ENCODE peak calls at places on chromosomes 3 and 15, in seven cellular contexts. One of them, this sample, is unnamed.
A peak's percentile ranks its signal among the peaks of the same experiment; 100 is the strongest.

GRCh38 chr3:46538803-46539442 is 27.2 kb downstream of the LRRC2 start:
- DNase-seq in IMR-90: peak; percentile 83
- DNase-seq in H9: no peak
- DNase-seq in mesendoderm: peak; percentile 65
- DNase-seq in H1: no peak
- DNase-seq in trophoblast cell: no peak
- DNase-seq in mesenchymal stem cell: peak; percentile 53
- DNase-seq in this sample: no peak

GRCh38 chr3:56424885-56425284 is 43.4 kb downstream of the ERC2 start:
- DNase-seq in IMR-90: no peak
- DNase-seq in H9: no peak
- DNase-seq in mesendoderm: no peak
- DNase-seq in H1: no peak
- DNase-seq in trophoblast cell: no peak
- DNase-seq in mesenchymal stem cell: no peak
- DNase-seq in this sample: no peak

GRCh38 chr15:84034831-84035753 is 200.5 kb upstream of the GOLGA6L4 start:
- DNase-seq in IMR-90: peak; percentile 55
- DNase-seq in H9: peak; percentile 45
- DNase-seq in mesendoderm: peak; percentile 65
- DNase-seq in H1: no peak
- DNase-seq in trophoblast cell: peak; percentile 63
- DNase-seq in mesenchymal stem cell: peak; percentile 30
- DNase-seq in this sample: no peak

GRCh38 chr3:48232734-48233133 is 8.2 kb upstream of the ZNF589 start:
- DNase-seq in IMR-90: peak; percentile 50
- DNase-seq in H9: peak; percentile 89
- DNase-seq in mesendoderm: peak; percentile 80
- DNase-seq in H1: peak; percentile 72
- DNase-seq in trophoblast cell: peak; percentile 67
- DNase-seq in mesenchymal stem cell: peak; percentile 61
- DNase-seq in this sample: peak; percentile 51

GRCh38 chr15:57064033-57064432 is 145.6 kb downstream of the TCF12 start:
- DNase-seq in IMR-90: peak; percentile 33
- DNase-seq in H9: no peak
- DNase-seq in mesendoderm: no peak
- DNase-seq in H1: no peak
- DNase-seq in trophoblast cell: no peak
- DNase-seq in mesenchymal stem cell: no peak
- DNase-seq in this sample: no peak

GRCh38 chr3:42403737-42404136 is 6.7 kb downstream of the LYZL4 start:
- DNase-seq in IMR-90: no peak
- DNase-seq in H9: no peak
- DNase-seq in mesendoderm: no peak
- DNase-seq in H1: no peak
- DNase-seq in trophoblast cell: no peak
- DNase-seq in mesenchymal stem cell: no peak
- DNase-seq in this sample: no peak

GRCh38 chr3:134348524-134348923 is 25.7 kb downstream of the AMOTL2 start:
- DNase-seq in IMR-90: peak; percentile 80
- DNase-seq in H9: no peak
- DNase-seq in mesendoderm: peak; percentile 72
- DNase-seq in H1: no peak
- DNase-seq in trophoblast cell: peak; percentile 96
- DNase-seq in mesenchymal stem cell: peak; percentile 64
- DNase-seq in this sample: no peak

GRCh38 chr3:188729422-188729821 is 442.3 kb upstream of the TPRG1 start:
- DNase-seq in IMR-90: no peak
- DNase-seq in H9: no peak
- DNase-seq in mesendoderm: no peak
- DNase-seq in H1: no peak
- DNase-seq in trophoblast cell: no peak
- DNase-seq in mesenchymal stem cell: no peak
- DNase-seq in this sample: no peak

GRCh38 chr3:29410660-29411405 is 130.0 kb downstream of the RBMS3 start:
- DNase-seq in IMR-90: no peak
- DNase-seq in H9: no peak
- DNase-seq in mesendoderm: no peak
- DNase-seq in H1: no peak
- DNase-seq in trophoblast cell: no peak
- DNase-seq in mesenchymal stem cell: no peak
- DNase-seq in this sample: no peak

GRCh38 chr15:33963831-33964664 is 4.2 kb upstream of the CHRM5 start:
- DNase-seq in IMR-90: peak; percentile 37
- DNase-seq in H9: no peak
- DNase-seq in mesendoderm: peak; percentile 50
- DNase-seq in H1: no peak
- DNase-seq in trophoblast cell: peak; percentile 68
- DNase-seq in mesenchymal stem cell: peak; percentile 54
- DNase-seq in this sample: peak; percentile 11

GRCh38 chr3:67384790-67385397 is 269.5 kb downstream of the SUCLG2 start:
- DNase-seq in IMR-90: peak; percentile 50
- DNase-seq in H9: peak; percentile 77
- DNase-seq in mesendoderm: peak; percentile 80
- DNase-seq in H1: peak; percentile 83
- DNase-seq in trophoblast cell: peak; percentile 76
- DNase-seq in mesenchymal stem cell: peak; percentile 50
- DNase-seq in this sample: peak; percentile 57

GRCh38 chr3:156620901-156621300 is 53.5 kb upstream of the TIPARP start:
- DNase-seq in IMR-90: no peak
- DNase-seq in H9: no peak
- DNase-seq in mesendoderm: no peak
- DNase-seq in H1: no peak
- DNase-seq in trophoblast cell: peak; percentile 89
- DNase-seq in mesenchymal stem cell: no peak
- DNase-seq in this sample: no peak

GRCh38 chr3:32419766-32420137 is 28.1 kb downstream of the CMTM7 start:
- DNase-seq in IMR-90: no peak
- DNase-seq in H9: no peak
- DNase-seq in mesendoderm: no peak
- DNase-seq in H1: no peak
- DNase-seq in trophoblast cell: no peak
- DNase-seq in mesenchymal stem cell: no peak
- DNase-seq in this sample: no peak

GRCh38 chr3:27081566-27081965 is 287.6 kb downstream of the NEK10 start:
- DNase-seq in IMR-90: no peak
- DNase-seq in H9: no peak
- DNase-seq in mesendoderm: no peak
- DNase-seq in H1: no peak
- DNase-seq in trophoblast cell: no peak
- DNase-seq in mesenchymal stem cell: no peak
- DNase-seq in this sample: no peak

GRCh38 chr15:76866716-76867321 is 38.3 kb downstream of the SCAPER start:
- DNase-seq in IMR-90: peak; percentile 58
- DNase-seq in H9: no peak
- DNase-seq in mesendoderm: peak; percentile 30
- DNase-seq in H1: no peak
- DNase-seq in trophoblast cell: peak; percentile 61
- DNase-seq in mesenchymal stem cell: peak; percentile 56
- DNase-seq in this sample: peak; percentile 9

GRCh38 chr3:171840831-171841619 is 2.1 kb upstream of the TMEM212 start:
- DNase-seq in IMR-90: no peak
- DNase-seq in H9: no peak
- DNase-seq in mesendoderm: no peak
- DNase-seq in H1: no peak
- DNase-seq in trophoblast cell: no peak
- DNase-seq in mesenchymal stem cell: peak; percentile 18
- DNase-seq in this sample: no peak

GRCh38 chr15:92327033-92327432 is 66.6 kb upstream of the ST8SIA2 start:
- DNase-seq in IMR-90: no peak
- DNase-seq in H9: no peak
- DNase-seq in mesendoderm: no peak
- DNase-seq in H1: no peak
- DNase-seq in trophoblast cell: no peak
- DNase-seq in mesenchymal stem cell: no peak
- DNase-seq in this sample: no peak

DNA sequence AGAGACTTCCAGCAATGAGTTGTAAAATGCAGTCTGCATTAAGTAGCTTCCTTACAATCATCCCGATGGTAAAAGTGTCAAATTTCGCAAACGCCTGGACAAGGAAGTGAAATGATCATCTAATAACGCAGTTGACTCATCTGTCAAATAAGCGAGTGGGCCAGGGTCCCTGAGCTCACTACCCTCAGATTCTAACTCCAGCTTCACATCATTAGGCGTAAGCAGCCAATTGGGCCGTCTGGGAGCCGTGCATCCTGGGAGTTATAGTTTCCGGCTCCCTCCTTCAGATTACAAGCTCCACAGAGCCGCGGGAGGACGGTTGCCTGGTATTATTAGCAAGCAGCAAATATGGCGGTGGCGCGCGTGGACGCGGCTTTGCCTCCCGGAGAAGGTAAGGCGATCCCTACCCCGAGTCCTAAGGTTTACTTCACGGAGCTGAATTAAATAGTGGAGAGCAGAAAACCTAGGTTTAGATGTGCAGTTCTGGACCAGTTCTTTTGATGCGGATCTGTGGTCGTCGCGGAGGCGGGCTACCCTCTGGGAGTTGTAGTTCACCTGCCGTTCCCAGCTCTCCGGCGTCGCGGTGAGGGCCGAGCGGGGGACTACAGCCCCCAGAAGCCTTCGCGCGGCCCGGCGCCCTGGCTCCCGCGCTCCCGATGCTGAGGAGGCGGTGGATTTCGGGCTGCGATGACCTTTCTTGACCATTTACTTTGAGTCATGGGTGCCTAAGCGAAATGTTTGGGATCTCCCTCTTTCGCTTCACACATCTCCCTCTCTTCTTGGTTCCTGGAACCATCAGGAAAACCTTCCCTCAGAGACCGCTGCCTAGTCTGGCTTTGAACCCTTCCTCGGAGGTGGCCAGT is at the start of gene CEP97:
- DNase-seq in IMR-90: peak; percentile 90
- DNase-seq in H9: peak; percentile 93
- DNase-seq in mesendoderm: peak; percentile 96
- DNase-seq in H1: peak; percentile 92
- DNase-seq in trophoblast cell: peak; percentile 94
- DNase-seq in mesenchymal stem cell: peak; percentile 95
- DNase-seq in this sample: peak; percentile 88
- H3K4ac ChIP-seq in IMR-90: peak within 1 kb of the TSS; percentile 74
- H3K4ac ChIP-seq in H9: no peak within 1 kb of the TSS
- H3K4ac ChIP-seq in mesendoderm: peak within 1 kb of the TSS; percentile 36
- H3K4ac ChIP-seq in H1: peak within 1 kb of the TSS; percentile 21
- H3K4ac ChIP-seq in trophoblast cell: peak within 1 kb of the TSS; percentile 65
- H3K4ac ChIP-seq in mesenchymal stem cell: peak within 1 kb of the TSS; percentile 75
- H3K4ac ChIP-seq in this sample: no peak within 1 kb of the TSS

DNA sequence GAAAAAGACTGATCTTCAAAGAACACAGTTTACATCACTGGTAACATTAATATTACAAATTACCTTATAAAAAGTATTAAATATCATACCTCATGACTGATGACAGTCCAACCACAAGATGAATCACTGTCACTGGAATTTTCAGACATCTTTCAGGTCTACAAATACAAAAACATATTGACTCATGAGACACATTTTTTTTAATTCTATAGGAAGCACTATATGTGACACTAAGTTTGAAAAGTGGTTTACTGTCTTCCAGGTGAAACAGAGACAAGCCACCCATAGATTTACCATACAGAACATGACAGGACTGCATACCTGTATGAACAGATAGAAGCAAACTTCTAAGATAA is 18.9 kb downstream of the CCPG1 start:
- DNase-seq in IMR-90: peak; percentile 35
- DNase-seq in H9: no peak
- DNase-seq in mesendoderm: no peak
- DNase-seq in H1: no peak
- DNase-seq in trophoblast cell: no peak
- DNase-seq in mesenchymal stem cell: peak; percentile 8
- DNase-seq in this sample: no peak
- H3K4ac ChIP-seq in IMR-90: no peak overlapping the region
- H3K4ac ChIP-seq in H9: no peak overlapping the region
- H3K4ac ChIP-seq in mesendoderm: no peak overlapping the region
- H3K4ac ChIP-seq in H1: no peak overlapping the region
- H3K4ac ChIP-seq in trophoblast cell: no peak overlapping the region
- H3K4ac ChIP-seq in mesenchymal stem cell: no peak overlapping the region
- H3K4ac ChIP-seq in this sample: no peak overlapping the region

DNA sequence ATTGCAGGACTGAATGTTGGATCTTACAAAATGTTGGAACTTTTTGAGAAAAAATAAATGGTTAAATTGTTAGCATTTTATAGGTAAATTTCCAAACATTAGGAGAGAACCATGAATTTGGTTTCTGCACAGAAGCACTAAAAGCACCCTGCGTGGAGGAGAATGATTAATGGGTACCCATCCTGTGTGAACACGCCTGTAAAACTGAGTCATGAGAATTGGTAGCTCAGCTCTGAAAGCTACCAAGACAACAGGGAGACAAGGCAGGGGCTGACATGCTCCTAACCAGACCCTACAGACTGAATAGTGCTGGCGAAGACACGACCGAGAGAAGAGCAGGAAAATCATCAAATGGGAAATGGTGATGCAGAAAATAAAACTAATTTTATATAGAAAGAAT is 32.4 kb upstream of the MTMR10 start:
- DNase-seq in IMR-90: peak; percentile 56
- DNase-seq in H9: no peak
- DNase-seq in mesendoderm: no peak
- DNase-seq in H1: no peak
- DNase-seq in trophoblast cell: no peak
- DNase-seq in mesenchymal stem cell: no peak
- DNase-seq in this sample: no peak
- H3K4ac ChIP-seq in IMR-90: peak overlapping the region; percentile 95
- H3K4ac ChIP-seq in H9: no peak overlapping the region
- H3K4ac ChIP-seq in mesendoderm: no peak overlapping the region
- H3K4ac ChIP-seq in H1: peak overlapping the region; percentile 10
- H3K4ac ChIP-seq in trophoblast cell: no peak overlapping the region
- H3K4ac ChIP-seq in mesenchymal stem cell: no peak overlapping the region
- H3K4ac ChIP-seq in this sample: no peak overlapping the region

GRCh38 chr3:65178703-65179102 is 490.9 kb upstream of the ADAMTS9 start:
- DNase-seq in IMR-90: no peak
- DNase-seq in H9: no peak
- DNase-seq in mesendoderm: no peak
- DNase-seq in H1: no peak
- DNase-seq in trophoblast cell: no peak
- DNase-seq in mesenchymal stem cell: peak; percentile 29
- DNase-seq in this sample: no peak

GRCh38 chr3:65181397-65181871 is 493.6 kb upstream of the ADAMTS9 start:
- DNase-seq in IMR-90: no peak
- DNase-seq in H9: no peak
- DNase-seq in mesendoderm: peak; percentile 55
- DNase-seq in H1: no peak
- DNase-seq in trophoblast cell: no peak
- DNase-seq in mesenchymal stem cell: no peak
- DNase-seq in this sample: no peak

GRCh38 chr3:65182085-65182484 is 494.3 kb upstream of the ADAMTS9 start:
- DNase-seq in IMR-90: no peak
- DNase-seq in H9: no peak
- DNase-seq in mesendoderm: no peak
- DNase-seq in H1: no peak
- DNase-seq in trophoblast cell: no peak
- DNase-seq in mesenchymal stem cell: no peak
- DNase-seq in this sample: no peak

GRCh38 chr3:65186268-65186667 is 498.5 kb upstream of the ADAMTS9 start:
- DNase-seq in IMR-90: no peak
- DNase-seq in H9: no peak
- DNase-seq in mesendoderm: no peak
- DNase-seq in H1: no peak
- DNase-seq in trophoblast cell: no peak
- DNase-seq in mesenchymal stem cell: no peak
- DNase-seq in this sample: no peak

DNA sequence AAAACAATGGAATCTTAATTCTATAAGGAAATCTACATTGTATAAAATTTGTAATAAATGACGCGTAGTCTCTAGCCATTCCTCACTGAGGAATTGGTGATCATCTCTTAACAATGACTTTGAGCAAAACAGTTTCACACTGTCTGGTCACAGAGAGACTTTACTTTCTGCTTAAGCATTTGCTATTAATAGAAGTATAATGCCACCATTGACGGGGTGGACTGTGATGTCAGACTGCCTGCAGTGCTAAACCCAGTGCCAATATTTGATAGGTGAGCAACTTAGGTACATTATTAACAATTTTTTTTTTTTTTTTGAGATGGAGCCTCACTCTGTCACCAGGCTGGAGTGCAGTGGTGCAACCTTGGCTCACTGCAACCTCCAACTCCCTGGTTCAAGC is 494.9 kb upstream of the ADAMTS9 start:
- DNase-seq in IMR-90: no peak
- DNase-seq in H9: no peak
- DNase-seq in mesendoderm: no peak
- DNase-seq in H1: no peak
- DNase-seq in trophoblast cell: no peak
- DNase-seq in mesenchymal stem cell: no peak
- DNase-seq in this sample: no peak
- H3K4ac ChIP-seq in IMR-90: no peak overlapping the region
- H3K4ac ChIP-seq in H9: no peak overlapping the region
- H3K4ac ChIP-seq in mesendoderm: no peak overlapping the region
- H3K4ac ChIP-seq in H1: no peak overlapping the region
- H3K4ac ChIP-seq in trophoblast cell: no peak overlapping the region
- H3K4ac ChIP-seq in mesenchymal stem cell: no peak overlapping the region
- H3K4ac ChIP-seq in this sample: no peak overlapping the region

This sample was measured in neuronal stem cell.